ENCODE peak calls at places on chromosomes 4 and X, in nine cellular contexts. A is ovary; T is uterus; B is IMR-90; U is suprapubic skin; M is CD8-positive, alpha-beta T cell; O is left ventricle myocardium inferior; X is PC-3; I is right atrium auricular region. P is an unnamed sample.

GRCh38 chr4:85165808-85166207 is 199.3 kb upstream of the WDFY3 start:
- DNase-seq in A (no peak), T (no peak), B (no peak), U (no peak), M (no peak), O (no peak), X (peak), I (no peak), P (no peak)

GRCh38 chr4:52711271-52711670 is 40.0 kb downstream of the ERVMER34-1 start:
- DNase-seq in A (no peak), T (no peak), B (no peak), U (no peak), M (no peak), O (no peak), X (no peak), I (no peak), P (no peak)

GRCh38 chr4:53322696-53323095 is 43.2 kb downstream of the SCFD2 start:
- DNase-seq in A (no peak), T (no peak), B (no peak), U (no peak), M (no peak), O (no peak), X (peak), I (no peak), P (no peak)

GRCh38 chr4:104490770-104491395 is 3.8 kb downstream of the CXXC4 start:
- DNase-seq in A (peak), T (peak), B (peak), U (peak), M (peak), O (peak), X (peak), I (peak), P (no peak)

GRCh38 chr4:123593655-123594054 is 197.1 kb downstream of the SPRY1 start:
- DNase-seq in A (no peak), T (no peak), B (no peak), U (no peak), M (no peak), O (no peak), X (no peak), I (no peak), P (no peak)

GRCh38 chr4:32748498-32748897 is 2028.3 kb downstream of the PCDH7 start:
- DNase-seq in A (no peak), T (no peak), B (no peak), U (no peak), M (no peak), O (no peak), X (no peak), I (no peak), P (no peak)

GRCh38 chr4:54566608-54567007 is 91.1 kb upstream of the KIT start:
- DNase-seq in A (no peak), T (no peak), B (no peak), U (no peak), M (no peak), O (no peak), X (no peak), I (no peak), P (no peak)

GRCh38 chr4:151905197-151905596 is 144.4 kb upstream of the GATB start:
- DNase-seq in A (no peak), T (no peak), B (no peak), U (no peak), M (no peak), O (no peak), X (no peak), I (no peak), P (no peak)

GRCh38 chrX:39636481-39636880 is 461.3 kb downstream of the BCOR start:
- DNase-seq in A (no peak), T (no peak), B (peak), U (no peak), M (no peak), O (no peak), X (no peak), I (no peak), P (no peak)

GRCh38 chrX:134688839-134689238 is 30.6 kb upstream of the PLAC1 start:
- DNase-seq in A (no peak), T (no peak), B (peak), U (no peak), M (no peak), O (no peak), X (peak), I (no peak), P (no peak)

GRCh38 chr4:163332526-163333405 is at the start of gene NPY1R:
- DNase-seq in A (peak), T (peak), B (peak), U (peak), M (no peak), O (peak), X (peak), I (peak), P (peak)

GRCh38 chr4:138184881-138185280 is 57.3 kb downstream of the SLC7A11 start:
- DNase-seq in A (no peak), T (no peak), B (no peak), U (no peak), M (no peak), O (no peak), X (no peak), I (no peak), P (no peak)

GRCh38 chr4:69134471-69134870 is 38.2 kb downstream of the UGT2B7 start:
- DNase-seq in A (no peak), T (no peak), B (no peak), U (no peak), M (no peak), O (no peak), X (no peak), I (no peak), P (no peak)

GRCh38 chrX:103791233-103791632 is 14.6 kb downstream of the PLP1 start:
- DNase-seq in A (no peak), T (no peak), B (peak), U (no peak), M (no peak), O (no peak), X (no peak), I (no peak), P (no peak)

GRCh38 chr4:84847978-84848377 is 118.5 kb downstream of the WDFY3 start:
- DNase-seq in A (no peak), T (no peak), B (no peak), U (no peak), M (no peak), O (no peak), X (no peak), I (no peak), P (no peak)

GRCh38 chr4:64271601-64272081 is 137.6 kb downstream of the TECRL start:
- DNase-seq in A (no peak), T (no peak), B (no peak), U (no peak), M (no peak), O (peak), X (peak), I (peak), P (no peak)

GRCh38 chr4:7815562-7815961 is 124.1 kb downstream of the AFAP1 start:
- DNase-seq in A (no peak), T (no peak), B (peak), U (no peak), M (no peak), O (no peak), X (no peak), I (no peak), P (no peak)

GRCh38 chr4:156298230-156298629 is 344.6 kb upstream of the CTSO start:
- DNase-seq in A (no peak), T (peak), B (peak), U (no peak), M (no peak), O (no peak), X (no peak), I (no peak), P (no peak)

GRCh38 chr4:163493643-163494359 is 689 bp upstream of the TMA16 start:
- DNase-seq in A (no peak), T (no peak), B (no peak), U (no peak), M (no peak), O (peak), X (no peak), I (no peak), P (no peak)

GRCh38 chrX:154799554-154800348 is 5.5 kb downstream of the MPP1 start:
- DNase-seq in A (no peak), T (peak), B (peak), U (no peak), M (no peak), O (no peak), X (peak), I (no peak), P (no peak)

GRCh38 chrX:120365320-120365719 is 3.4 kb downstream of the ATP1B4 start:
- DNase-seq in A (peak), T (no peak), B (no peak), U (no peak), M (peak), O (peak), X (peak), I (no peak), P (no peak)

GRCh38 chrX:2500091-2500680 is 590 bp downstream of the DHRSX start:
- DNase-seq in A (peak), T (no peak), B (peak), U (no peak), M (peak), O (peak), X (peak), I (no peak), P (no peak)

GRCh38 chrX:63526863-63527262 is 175.7 kb upstream of the SPIN4 start:
- DNase-seq in A (no peak), T (no peak), B (no peak), U (no peak), M (no peak), O (no peak), X (no peak), I (no peak), P (no peak)

GRCh38 chr4:53619431-53619830 is 28.1 kb upstream of the LNX1 start:
- DNase-seq in A (no peak), T (no peak), B (no peak), U (no peak), M (no peak), O (no peak), X (no peak), I (no peak), P (no peak)

GRCh38 chr4:34953145-34953799 is 1291.0 kb downstream of the ARAP2 start:
- DNase-seq in A (no peak), T (no peak), B (no peak), U (no peak), M (no peak), O (no peak), X (peak), I (no peak), P (no peak)

GRCh38 chr4:164876680-164877324 is at the start of gene APELA:
- DNase-seq in A (no peak), T (no peak), B (no peak), U (no peak), M (no peak), O (no peak), X (peak), I (no peak), P (no peak)

GRCh38 chrX:68994883-68995255 is 166.0 kb downstream of the EFNB1 start:
- DNase-seq in A (no peak), T (no peak), B (no peak), U (no peak), M (no peak), O (no peak), X (no peak), I (no peak), P (no peak)
- H3K27ac ChIP-seq in A (no peak), T (no peak), B (no peak), U (no peak), M (no peak), O (peak), X (no peak), I (no peak), P (no peak)

DNA sequence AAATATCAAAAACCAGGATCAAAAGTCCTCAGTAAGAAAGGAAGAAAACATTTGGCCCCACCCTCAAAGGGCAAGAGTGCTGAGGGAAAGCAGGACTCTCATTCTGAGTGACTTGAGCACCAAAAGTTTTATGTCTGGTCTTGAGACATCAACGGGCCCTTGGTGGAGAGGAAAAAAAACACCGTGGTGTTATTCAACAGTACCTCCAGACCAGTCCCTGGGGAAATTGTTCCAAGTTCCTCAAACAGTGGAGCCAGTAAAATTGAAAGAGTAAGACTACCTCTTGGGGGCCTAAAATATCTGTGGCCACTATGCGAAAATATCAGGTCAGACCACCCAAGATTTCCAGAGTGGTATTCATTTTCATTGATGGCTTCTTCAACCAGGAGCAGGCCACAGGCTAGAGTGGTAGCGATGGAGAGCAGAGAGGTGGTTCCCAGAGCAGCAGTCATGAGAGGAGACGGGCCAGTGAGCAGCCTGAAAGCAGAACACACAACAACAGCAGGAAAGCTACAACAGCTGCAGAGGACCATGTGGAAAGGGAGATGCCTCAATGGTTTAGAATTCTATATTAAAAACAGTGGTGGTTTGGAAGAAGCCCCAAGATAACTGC is 63.7 kb upstream of the RPL34 start:
- DNase-seq in A (no peak), T (no peak), B (no peak), U (no peak), M (no peak), O (no peak), X (no peak), I (no peak), P (no peak)
- H3K27ac ChIP-seq in A (no peak), T (no peak), B (no peak), U (no peak), M (no peak), O (no peak), X (no peak), I (no peak), P (no peak)

GRCh38 chr4:139761461-139761860 is 95.8 kb downstream of the MGST2 start:
- DNase-seq in A (no peak), T (no peak), B (peak), U (no peak), M (no peak), O (no peak), X (peak), I (no peak), P (no peak)
- H3K27ac ChIP-seq in A (no peak), T (no peak), B (no peak), U (no peak), M (no peak), O (peak), X (no peak), I (peak), P (no peak)

GRCh38 chr4:13627606-13628301 is at the start of gene BOD1L1:
- DNase-seq in A (peak), T (peak), B (peak), U (peak), M (peak), O (peak), X (peak), I (peak), P (peak)
- H3K27ac ChIP-seq in A (peak), T (peak), B (peak), U (peak), M (peak), O (peak), X (peak), I (peak), P (peak)

GRCh38 chrX:55119712-55120111 is 30.9 kb downstream of the PAGE2 start:
- DNase-seq in A (no peak), T (no peak), B (peak), U (no peak), M (no peak), O (no peak), X (peak), I (no peak), P (no peak)

GRCh38 chrX:55118574-55118973 is 29.8 kb downstream of the PAGE2 start:
- DNase-seq in A (no peak), T (no peak), B (no peak), U (no peak), M (no peak), O (no peak), X (no peak), I (no peak), P (no peak)

GRCh38 chrX:55119271-55119670 is 30.5 kb downstream of the PAGE2 start:
- DNase-seq in A (no peak), T (no peak), B (no peak), U (no peak), M (no peak), O (no peak), X (no peak), I (no peak), P (no peak)

DNA sequence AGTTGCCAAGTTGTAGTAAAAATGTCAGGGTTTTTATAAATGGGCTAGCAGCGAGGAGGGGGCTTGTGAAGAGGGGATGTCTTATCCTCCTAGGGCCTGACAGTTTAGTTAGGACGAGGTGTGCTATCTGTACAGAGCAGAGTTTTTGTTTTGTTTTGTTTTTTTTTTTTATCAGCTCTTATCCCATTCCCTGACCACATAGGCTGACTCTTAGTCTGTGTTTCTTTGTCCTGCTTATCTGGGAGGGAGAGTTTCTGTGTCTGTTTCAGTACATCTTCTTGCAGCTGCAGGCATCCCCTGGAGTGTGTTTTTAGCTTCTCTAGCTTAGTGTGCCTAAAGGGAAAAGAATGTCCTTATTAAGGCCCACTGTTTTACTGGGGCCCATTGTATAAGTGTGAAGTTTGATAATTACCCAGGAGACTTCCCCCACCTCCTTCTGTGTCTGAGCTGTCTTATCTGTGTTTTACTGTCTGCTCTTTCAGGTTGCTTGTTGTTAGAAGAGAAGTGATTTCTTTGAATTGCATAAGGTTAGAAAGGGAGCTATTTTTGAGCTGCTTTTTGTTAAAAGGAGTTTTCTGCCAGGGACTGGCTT is 32.0 kb downstream of the PAGE2 start:
- DNase-seq in A (no peak), T (no peak), B (no peak), U (no peak), M (no peak), O (no peak), X (no peak), I (no peak), P (no peak)
- H3K27ac ChIP-seq in A (no peak), T (no peak), B (no peak), U (no peak), M (no peak), O (no peak), X (no peak), I (no peak), P (no peak)